ENCODE peak calls at places on chromosomes 2 and 18, in six cellular contexts. T is GM13977, Q is Calu3, J is chondrocyte, P is endodermal cell, G is endothelial cell. W is an unnamed sample.

GRCh38 chr2:196259507-196260481 is 88.4 kb upstream of the STK17B start:
- DNase-seq in P (no peak), T (no peak), Q (no peak), J (no peak), G (no peak), W (no peak)

GRCh38 chr18:31206787-31207381 is 44.2 kb upstream of the DSC1 start:
- DNase-seq in Q (peak), G (no peak), T (peak), J (no peak), P (peak), W (peak)

GRCh38 chr18:55575949-55576348 is 12.0 kb downstream of the TCF4 start:
- DNase-seq in T (no peak), J (no peak), Q (no peak), G (no peak), P (no peak), W (no peak)

GRCh38 chr2:188478724-188479123 is 187.1 kb downstream of the GULP1 start:
- DNase-seq in G (no peak), T (no peak), Q (no peak), P (no peak), J (no peak), W (no peak)

GRCh38 chr18:9106094-9106493 is 3.6 kb downstream of the NDUFV2 start:
- DNase-seq in Q (no peak), G (no peak), P (no peak), J (no peak), T (no peak), W (no peak)

GRCh38 chr18:58787750-58788149 is 76.9 kb upstream of the ZNF532 start:
- DNase-seq in G (no peak), Q (no peak), T (no peak), P (no peak), J (no peak), W (no peak)

GRCh38 chr2:122388208-122388607 is 632.8 kb downstream of the TSN start:
- DNase-seq in T (no peak), P (no peak), Q (no peak), G (no peak), J (no peak), W (no peak)

GRCh38 chr2:239964399-239965185 is 60.5 kb downstream of the NDUFA10 start:
- DNase-seq in G (no peak), P (peak), Q (no peak), T (no peak), J (no peak), W (no peak)

GRCh38 chr2:62099523-62100175 is 96.3 kb upstream of the B3GNT2 start:
- DNase-seq in Q (no peak), G (no peak), J (peak), T (peak), P (no peak), W (no peak)

GRCh38 chr18:33577688-33578370 is at the start of gene ASXL3:
- DNase-seq in P (peak), Q (peak), G (peak), J (peak), T (peak), W (peak)

GRCh38 chr2:6215053-6215452 is 522.9 kb downstream of the SOX11 start:
- DNase-seq in Q (no peak), T (no peak), G (no peak), P (no peak), J (no peak), W (no peak)

GRCh38 chr2:32712870-32713269 is 85.0 kb downstream of the TTC27 start:
- DNase-seq in J (no peak), P (no peak), T (no peak), Q (no peak), G (no peak), W (no peak)

GRCh38 chr2:232030229-232030628 is 68.7 kb downstream of the DIS3L2 start:
- DNase-seq in P (peak), G (no peak), J (no peak), T (no peak), Q (no peak), W (no peak)

GRCh38 chr2:126616606-126617069 is 39.3 kb upstream of the GYPC start:
- DNase-seq in T (no peak), G (no peak), J (no peak), P (no peak), Q (no peak), W (no peak)

GRCh38 chr2:28366496-28367282 is 26.0 kb upstream of the FOSL2 start:
- DNase-seq in J (peak), Q (peak), G (no peak), T (no peak), P (no peak), W (no peak)

DNA sequence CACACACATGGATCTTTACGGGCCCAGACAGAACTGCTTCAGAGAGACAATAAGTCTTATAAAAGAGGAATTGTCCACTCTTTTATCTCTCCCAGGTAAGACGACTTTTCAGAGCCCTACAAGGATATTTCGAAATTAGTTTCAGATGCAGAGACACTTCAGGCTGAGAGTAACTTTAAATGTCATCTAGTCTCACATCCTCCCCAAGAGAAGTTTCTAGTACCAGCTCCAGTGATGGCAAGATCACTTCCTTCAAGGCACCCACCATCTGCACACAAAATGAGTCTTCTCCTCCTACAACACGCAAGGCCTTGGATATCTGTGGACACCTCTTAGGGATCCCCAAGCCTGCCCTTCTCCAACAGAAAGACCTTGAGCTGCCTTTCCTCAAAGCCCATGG is 39.0 kb upstream of the KLHL29 start:
- DNase-seq in Q (no peak), G (no peak), P (peak), T (no peak), J (no peak), W (no peak)
- TF ChIP-seq CTCF in Q (no peak), G (no peak), P (no peak), T (no peak), J (no peak), W (no peak)

GRCh38 chr2:10494351-10495066 is 46.4 kb upstream of the ODC1 start:
- DNase-seq in J (peak), G (no peak), P (no peak), Q (no peak), T (no peak), W (no peak)
- TF ChIP-seq CTCF in J (no peak), G (no peak), P (no peak), Q (no peak), T (no peak), W (no peak)

DNA sequence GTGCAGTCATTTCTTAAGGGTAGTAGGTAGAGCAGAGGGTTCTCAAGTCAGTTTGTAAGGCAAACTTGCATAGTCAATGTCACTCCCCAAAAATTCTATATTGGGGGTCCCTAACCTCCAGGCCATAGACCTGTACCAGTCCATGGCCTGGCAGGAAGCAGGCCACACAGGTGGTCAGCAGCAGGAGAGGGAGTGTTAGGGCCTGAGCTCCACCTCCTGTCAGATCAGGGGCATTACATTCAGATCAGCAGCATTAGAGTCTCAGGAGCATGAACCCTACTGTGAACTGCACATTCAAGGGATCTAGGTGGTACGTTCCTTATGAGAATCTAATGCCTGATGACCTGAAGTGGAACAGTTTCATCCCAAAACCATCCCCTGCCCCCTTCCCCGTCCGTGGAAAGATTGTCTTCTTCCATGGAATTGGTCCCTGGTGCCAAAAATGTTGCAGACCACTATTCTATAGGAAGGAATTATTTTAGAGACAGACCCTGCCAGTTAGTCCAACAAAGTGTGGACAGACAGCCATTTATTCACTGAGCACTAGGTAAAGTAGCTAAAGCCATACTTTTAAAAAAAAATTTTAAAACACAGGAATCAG is 6.7 kb downstream of the COA5 start:
- DNase-seq in P (peak), T (peak), J (no peak), Q (peak), G (peak), W (peak)
- TF ChIP-seq CTCF in P (peak), T (peak), J (peak), Q (peak), G (peak), W (peak)

DNA sequence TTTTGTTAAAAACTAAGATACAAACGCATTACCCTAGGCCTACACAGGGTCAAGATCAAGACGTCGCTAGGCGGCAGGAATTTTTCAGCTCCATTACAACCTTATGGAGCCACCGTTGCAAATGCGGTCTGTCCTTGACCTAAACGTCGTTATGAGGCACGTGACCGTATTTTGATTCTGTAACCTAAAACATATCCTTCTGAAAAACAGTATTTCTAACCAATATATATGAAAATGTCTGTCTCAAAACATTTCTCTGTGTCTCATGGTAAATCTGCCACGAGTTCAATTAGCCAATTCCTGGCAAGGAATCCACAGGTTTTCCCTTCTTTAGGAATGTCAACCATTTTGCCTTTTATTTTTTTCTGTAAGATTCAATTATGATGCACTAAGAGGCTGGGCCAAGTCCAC is 1.7 kb downstream of the RTN4 start:
- DNase-seq in T (no peak), P (peak), J (no peak), Q (peak), G (no peak), W (no peak)
- TF ChIP-seq CTCF in T (peak), P (no peak), J (no peak), Q (no peak), G (no peak), W (no peak)